ENCODE peak calls at places on chromosomes 1 and 21, in five cellular contexts. O is heart right ventricle, J is GM12865, Z is A549, K is cardiac septum. E is an unnamed sample.

GRCh38 chr1:14810631-14811325 is 212.3 kb downstream of the KAZN start:
- DNase-seq in O (no peak), J (no peak), Z (no peak), K (no peak), E (peak; percentile 41)

GRCh38 chr1:92228401-92228800 is 10.7 kb downstream of the C1orf146 start:
- DNase-seq in O (no peak), J (no peak), Z (no peak), K (no peak), E (no peak)

GRCh38 chr1:160767417-160768294 is 28.3 kb upstream of the LY9 start:
- DNase-seq in O (no peak), J (peak; percentile 84), Z (no peak), K (no peak), E (peak; percentile 37)

GRCh38 chr1:24481843-24482610 is 20.6 kb upstream of the RCAN3 start:
- DNase-seq in O (no peak), J (no peak), Z (no peak), K (no peak), E (no peak)

GRCh38 chr21:37587203-37587602 is 220.6 kb downstream of the DYRK1A start:
- DNase-seq in O (no peak), J (no peak), Z (no peak), K (no peak), E (no peak)

GRCh38 chr21:26169061-26169610 is 1.4 kb downstream of the APP start:
- DNase-seq in O (no peak), J (peak; percentile 87), Z (peak; percentile 69), K (no peak), E (peak; percentile 66)

GRCh38 chr1:50503515-50503914 is 80.3 kb upstream of the DMRTA2 start:
- DNase-seq in O (no peak), J (no peak), Z (no peak), K (no peak), E (no peak)

GRCh38 chr1:64172458-64172983 is 30.9 kb upstream of the UBE2U start:
- DNase-seq in O (no peak), J (peak; percentile 12), Z (peak; percentile 22), K (no peak), E (peak; percentile 65)

GRCh38 chr21:44778499-44778911 is 23.1 kb downstream of the UBE2G2 start:
- DNase-seq in O (no peak), J (no peak), Z (no peak), K (no peak), E (no peak)

GRCh38 chr1:26961826-26962225 is 1.6 kb upstream of the KDF1 start:
- DNase-seq in O (no peak), J (no peak), Z (peak; percentile 61), K (no peak), E (peak; percentile 68)

GRCh38 chr1:205442051-205442721 is 13.7 kb downstream of the BLACAT1 start:
- DNase-seq in O (no peak), J (no peak), Z (no peak), K (no peak), E (no peak)

GRCh38 chr1:208178091-208178529 is 66.1 kb downstream of the PLXNA2 start:
- DNase-seq in O (no peak), J (no peak), Z (no peak), K (no peak), E (peak; percentile 52)

GRCh38 chr21:41957991-41958766 is 4.4 kb upstream of the C2CD2 start:
- DNase-seq in O (peak; percentile 72), J (no peak), Z (peak; percentile 65), K (peak; percentile 88), E (peak; percentile 97)

GRCh38 chr1:106278706-106279105 is 777.8 kb upstream of the PRMT6 start:
- DNase-seq in O (no peak), J (no peak), Z (no peak), K (no peak), E (no peak)

GRCh38 chr1:97350662-97351061 is 570.2 kb downstream of the DPYD start:
- DNase-seq in O (no peak), J (no peak), Z (no peak), K (no peak), E (no peak)

GRCh38 chr1:114310771-114311251 is 157.1 kb upstream of the SYT6 start:
- DNase-seq in O (no peak), J (no peak), Z (no peak), K (no peak), E (peak; percentile 74)

GRCh38 chr1:203176744-203177460 is 1.3 kb upstream of the MYBPH start:
- DNase-seq in O (no peak), J (no peak), Z (no peak), K (no peak), E (no peak)

GRCh38 chr1:178774263-178774662 is 49.2 kb downstream of the RALGPS2 start:
- DNase-seq in O (no peak), J (peak; percentile 20), Z (peak; percentile 21), K (no peak), E (no peak)

GRCh38 chr1:209704584-209704983 is at the start of gene HSD11B1:
- DNase-seq in O (peak; percentile 61), J (no peak), Z (no peak), K (peak; percentile 78), E (no peak)

E was measured in Daoy.